ENCODE peak calls at places on chromosomes 3 and 15, in five cellular contexts. M, S, F, I and B are unnamed samples.

GRCh38 chr3:38158472-38158871 is 6.9 kb upstream of the OXSR1 start:
- DNase-seq in M (no peak), S (no peak), F (no peak), I (no peak), B (no peak)

GRCh38 chr3:190120161-190121060 is at the start of gene P3H2:
- DNase-seq in M (no peak), S (peak), F (peak), I (peak), B (peak)

GRCh38 chr3:14200841-14201240 is 22.2 kb downstream of the LSM3 start:
- DNase-seq in M (no peak), S (no peak), F (no peak), I (no peak), B (no peak)

GRCh38 chr3:196645917-196646735 is 6.6 kb downstream of the NRROS start:
- DNase-seq in M (no peak), S (no peak), F (no peak), I (no peak), B (no peak)

GRCh38 chr3:194828126-194828525 is 142.4 kb downstream of the FAM43A start:
- DNase-seq in M (no peak), S (no peak), F (no peak), I (no peak), B (no peak)

GRCh38 chr3:140143670-140144069 is 208.7 kb downstream of the CLSTN2 start:
- DNase-seq in M (no peak), S (no peak), F (no peak), I (no peak), B (no peak)

GRCh38 chr15:93063292-93063671 is 25.7 kb downstream of the RGMA start:
- DNase-seq in M (no peak), S (no peak), F (no peak), I (no peak), B (no peak)

GRCh38 chr15:65336767-65337435 is 32.4 kb downstream of the RNU5B-1 start:
- DNase-seq in M (no peak), S (no peak), F (no peak), I (no peak), B (no peak)

GRCh38 chr15:94580186-94580585 is 348.8 kb downstream of the MCTP2 start:
- DNase-seq in M (no peak), S (no peak), F (no peak), I (no peak), B (no peak)

GRCh38 chr3:78913711-78914110 is 854.1 kb downstream of the ROBO1 start:
- DNase-seq in M (no peak), S (no peak), F (no peak), I (no peak), B (no peak)

GRCh38 chr15:58985443-58985842 is 2.0 kb upstream of the RNF111 start:
- DNase-seq in M (no peak), S (no peak), F (no peak), I (no peak), B (no peak)

GRCh38 chr3:175041369-175041768 is 182.2 kb downstream of the NAALADL2 start:
- DNase-seq in M (no peak), S (no peak), F (no peak), I (no peak), B (no peak)

GRCh38 chr15:40894689-40895308 is 549 bp downstream of the VPS18 start:
- DNase-seq in M (no peak), S (no peak), F (peak), I (no peak), B (no peak)

GRCh38 chr3:129606522-129607390 is at the start of gene PLXND1:
- DNase-seq in M (no peak), S (peak), F (no peak), I (peak), B (peak)

GRCh38 chr15:69035205-69035917 is 20.9 kb downstream of the NOX5 start:
- DNase-seq in M (no peak), S (no peak), F (no peak), I (no peak), B (no peak)

GRCh38 chr15:45631831-45632230 is 3.0 kb upstream of the SQOR start:
- DNase-seq in M (no peak), S (no peak), F (no peak), I (no peak), B (no peak)

GRCh38 chr3:37229740-37230139 is 55.4 kb upstream of the LRRFIP2 start:
- DNase-seq in M (no peak), S (no peak), F (no peak), I (no peak), B (no peak)

GRCh38 chr3:185317674-185318073 is 45.3 kb upstream of the MAP3K13 start:
- DNase-seq in M (no peak), S (no peak), F (no peak), I (no peak), B (no peak)

GRCh38 chr15:70627734-70628541 is 135.4 kb downstream of the UACA start:
- DNase-seq in M (peak), S (no peak), F (no peak), I (no peak), B (no peak)

GRCh38 chr3:118628704-118629341 is 405.8 kb downstream of the IGSF11 start:
- DNase-seq in M (peak), S (peak), F (peak), I (peak), B (peak)